ENCODE peak calls at places on chromosomes 3 and 15, in nine cellular contexts. B is HFFc6, E is AG08396, A is KBM-7, U is suprapubic skin, R is AG09319, L is fibroblast of villous mesenchyme, J is left ventricle myocardium inferior, D is GM03348. K is an unnamed sample.

GRCh38 chr3:127760361-127760760 is 62.0 kb downstream of the MGLL start:
- DNase-seq in A (no peak), E (no peak), J (peak; percentile 63), B (no peak), L (no peak), U (no peak), D (no peak), R (no peak), K (no peak)

GRCh38 chr3:142027713-142028112 is 121.6 kb downstream of the TFDP2 start:
- DNase-seq in R (no peak), J (no peak), A (peak; percentile 48), D (peak; percentile 27), L (no peak), B (peak; percentile 32), U (no peak), E (peak; percentile 9), K (peak; percentile 10)

GRCh38 chr3:25889132-25889917 is 99.4 kb downstream of the OXSM start:
- DNase-seq in J (no peak), U (no peak), E (no peak), A (no peak), D (no peak), L (no peak), R (no peak), B (no peak), K (no peak)

GRCh38 chr3:53716998-53717397 is 129.2 kb downstream of the CHDH start:
- DNase-seq in U (no peak), L (no peak), E (no peak), D (no peak), R (no peak), J (no peak), A (peak; percentile 79), B (no peak), K (no peak)

GRCh38 chr15:78243491-78243941 is 9.2 kb upstream of the ACSBG1 start:
- DNase-seq in B (no peak), L (peak; percentile 11), D (no peak), J (peak; percentile 57), E (peak; percentile 70), U (peak; percentile 55), A (no peak), R (no peak), K (no peak)

GRCh38 chr3:148990211-148990610 is 1.1 kb upstream of the GYG1 start:
- DNase-seq in D (peak; percentile 25), E (no peak), R (no peak), L (no peak), U (no peak), B (no peak), A (peak; percentile 8), J (no peak), K (no peak)

GRCh38 chr15:51801391-51801835 is 28.0 kb upstream of the TMOD3 start:
- DNase-seq in B (no peak), E (no peak), D (peak; percentile 27), U (no peak), J (peak; percentile 38), L (peak; percentile 11), R (no peak), A (no peak), K (no peak)

GRCh38 chr3:80697291-80697690 is 929.5 kb upstream of the ROBO1 start:
- DNase-seq in A (no peak), R (no peak), J (no peak), U (no peak), E (no peak), D (no peak), B (no peak), L (no peak), K (no peak)

GRCh38 chr15:36753173-36753572 is 173.7 kb downstream of the CDIN1 start:
- DNase-seq in E (no peak), D (no peak), L (no peak), J (no peak), U (no peak), R (no peak), A (no peak), B (no peak), K (no peak)

GRCh38 chr15:32029862-32030781 is at the start of gene CHRNA7:
- DNase-seq in B (no peak), D (peak; percentile 83), L (no peak), R (no peak), E (peak; percentile 78), U (peak; percentile 62), J (peak; percentile 59), A (peak; percentile 61), K (no peak)

GRCh38 chr15:76345880-76346665 is 9.5 kb downstream of the ISL2 start:
- DNase-seq in B (no peak), J (no peak), U (no peak), E (peak; percentile 16), R (no peak), D (peak; percentile 39), A (no peak), L (no peak), K (no peak)

GRCh38 chr3:40382617-40382979 is 4.4 kb upstream of the ENTPD3 start:
- DNase-seq in L (no peak), B (no peak), R (no peak), U (no peak), J (no peak), D (no peak), E (no peak), A (no peak), K (no peak)